ENCODE peak calls at places on chromosomes 13 and 19, in five cellular contexts. One of them, this sample, is unnamed.

GRCh38 chr13:99829156-99829555 is 142.4 kb downstream of the ZIC5 start:
- DNase-seq in activated CD8-positive, alpha-beta memory T cell treated with anti-CD3 and anti-CD28 coated beads, Interleukin-2, amount 10 ng/mL, durations not matched to agents 7 days and 5 days: no peak
- DNase-seq in psoas muscle: no peak
- DNase-seq in WTC11: no peak
- DNase-seq in Karpas-422: no peak
- DNase-seq in this sample: no peak

GRCh38 chr19:14383556-14383897 is 2.3 kb downstream of the ADGRE5 start:
- DNase-seq in activated CD8-positive, alpha-beta memory T cell treated with anti-CD3 and anti-CD28 coated beads, Interleukin-2, amount 10 ng/mL, durations not matched to agents 7 days and 5 days: no peak
- DNase-seq in psoas muscle: no peak
- DNase-seq in WTC11: no peak
- DNase-seq in Karpas-422: no peak
- DNase-seq in this sample: no peak

GRCh38 chr19:38727868-38728660 is 16.2 kb downstream of the CAPN12 start:
- DNase-seq in activated CD8-positive, alpha-beta memory T cell treated with anti-CD3 and anti-CD28 coated beads, Interleukin-2, amount 10 ng/mL, durations not matched to agents 7 days and 5 days: no peak
- DNase-seq in psoas muscle: no peak
- DNase-seq in WTC11: no peak
- DNase-seq in Karpas-422: no peak
- DNase-seq in this sample: peak; percentile 63

GRCh38 chr19:51439021-51439465 is 19.2 kb downstream of the SIGLEC8 start:
- DNase-seq in activated CD8-positive, alpha-beta memory T cell treated with anti-CD3 and anti-CD28 coated beads, Interleukin-2, amount 10 ng/mL, durations not matched to agents 7 days and 5 days: peak; percentile 72
- DNase-seq in psoas muscle: no peak
- DNase-seq in WTC11: peak; percentile 36
- DNase-seq in Karpas-422: peak; percentile 95
- DNase-seq in this sample: no peak

GRCh38 chr13:40492511-40492910 is 173.9 kb downstream of the FOXO1 start:
- DNase-seq in activated CD8-positive, alpha-beta memory T cell treated with anti-CD3 and anti-CD28 coated beads, Interleukin-2, amount 10 ng/mL, durations not matched to agents 7 days and 5 days: no peak
- DNase-seq in psoas muscle: no peak
- DNase-seq in WTC11: no peak
- DNase-seq in Karpas-422: no peak
- DNase-seq in this sample: no peak

GRCh38 chr19:34288381-34288780 is 34.0 kb downstream of the GARRE1 start:
- DNase-seq in activated CD8-positive, alpha-beta memory T cell treated with anti-CD3 and anti-CD28 coated beads, Interleukin-2, amount 10 ng/mL, durations not matched to agents 7 days and 5 days: no peak
- DNase-seq in psoas muscle: no peak
- DNase-seq in WTC11: no peak
- DNase-seq in Karpas-422: no peak
- DNase-seq in this sample: no peak

GRCh38 chr13:32917504-32917903 is 98.7 kb upstream of the KL start:
- DNase-seq in activated CD8-positive, alpha-beta memory T cell treated with anti-CD3 and anti-CD28 coated beads, Interleukin-2, amount 10 ng/mL, durations not matched to agents 7 days and 5 days: no peak
- DNase-seq in psoas muscle: no peak
- DNase-seq in WTC11: no peak
- DNase-seq in Karpas-422: no peak
- DNase-seq in this sample: no peak

GRCh38 chr13:33728271-33729037 is 89.5 kb upstream of the RFC3 start:
- DNase-seq in activated CD8-positive, alpha-beta memory T cell treated with anti-CD3 and anti-CD28 coated beads, Interleukin-2, amount 10 ng/mL, durations not matched to agents 7 days and 5 days: no peak
- DNase-seq in psoas muscle: peak; percentile 26
- DNase-seq in WTC11: no peak
- DNase-seq in Karpas-422: peak; percentile 95
- DNase-seq in this sample: peak; percentile 72

GRCh38 chr19:35267818-35268545 is 780 bp upstream of the USF2 start:
- DNase-seq in activated CD8-positive, alpha-beta memory T cell treated with anti-CD3 and anti-CD28 coated beads, Interleukin-2, amount 10 ng/mL, durations not matched to agents 7 days and 5 days: peak; percentile 79
- DNase-seq in psoas muscle: peak; percentile 83
- DNase-seq in WTC11: peak; percentile 67
- DNase-seq in Karpas-422: peak; percentile 94
- DNase-seq in this sample: peak; percentile 88

GRCh38 chr19:1027953-1028902 is 1.8 kb downstream of the CNN2 start:
- DNase-seq in activated CD8-positive, alpha-beta memory T cell treated with anti-CD3 and anti-CD28 coated beads, Interleukin-2, amount 10 ng/mL, durations not matched to agents 7 days and 5 days: peak; percentile 83
- DNase-seq in psoas muscle: peak; percentile 71
- DNase-seq in WTC11: peak; percentile 82
- DNase-seq in Karpas-422: peak; percentile 81
- DNase-seq in this sample: no peak

GRCh38 chr13:114309086-114309485 is 5.2 kb upstream of the CHAMP1 start:
- DNase-seq in activated CD8-positive, alpha-beta memory T cell treated with anti-CD3 and anti-CD28 coated beads, Interleukin-2, amount 10 ng/mL, durations not matched to agents 7 days and 5 days: no peak
- DNase-seq in psoas muscle: no peak
- DNase-seq in WTC11: no peak
- DNase-seq in Karpas-422: no peak
- DNase-seq in this sample: no peak

GRCh38 chr19:55241143-55241934 is 12.8 kb upstream of the TMEM86B start:
- DNase-seq in activated CD8-positive, alpha-beta memory T cell treated with anti-CD3 and anti-CD28 coated beads, Interleukin-2, amount 10 ng/mL, durations not matched to agents 7 days and 5 days: no peak
- DNase-seq in psoas muscle: peak; percentile 38
- DNase-seq in WTC11: no peak
- DNase-seq in Karpas-422: no peak
- DNase-seq in this sample: no peak

GRCh38 chr13:92390217-92390616 is 836.4 kb upstream of the GPC6 start:
- DNase-seq in activated CD8-positive, alpha-beta memory T cell treated with anti-CD3 and anti-CD28 coated beads, Interleukin-2, amount 10 ng/mL, durations not matched to agents 7 days and 5 days: no peak
- DNase-seq in psoas muscle: no peak
- DNase-seq in WTC11: no peak
- DNase-seq in Karpas-422: no peak
- DNase-seq in this sample: no peak

GRCh38 chr13:68616600-68617222 is 1386.6 kb upstream of the PCDH9 start:
- DNase-seq in activated CD8-positive, alpha-beta memory T cell treated with anti-CD3 and anti-CD28 coated beads, Interleukin-2, amount 10 ng/mL, durations not matched to agents 7 days and 5 days: no peak
- DNase-seq in psoas muscle: no peak
- DNase-seq in WTC11: no peak
- DNase-seq in Karpas-422: no peak
- DNase-seq in this sample: no peak

GRCh38 chr13:42272115-42272756 is at the start of gene AKAP11:
- DNase-seq in activated CD8-positive, alpha-beta memory T cell treated with anti-CD3 and anti-CD28 coated beads, Interleukin-2, amount 10 ng/mL, durations not matched to agents 7 days and 5 days: peak; percentile 69
- DNase-seq in psoas muscle: peak; percentile 45
- DNase-seq in WTC11: peak; percentile 60
- DNase-seq in Karpas-422: peak; percentile 83
- DNase-seq in this sample: peak; percentile 74

GRCh38 chr19:14333101-14333871 is 48.0 kb upstream of the ADGRE5 start:
- DNase-seq in activated CD8-positive, alpha-beta memory T cell treated with anti-CD3 and anti-CD28 coated beads, Interleukin-2, amount 10 ng/mL, durations not matched to agents 7 days and 5 days: no peak
- DNase-seq in psoas muscle: no peak
- DNase-seq in WTC11: peak; percentile 60
- DNase-seq in Karpas-422: no peak
- DNase-seq in this sample: no peak

GRCh38 chr19:45404557-45405434 is at the start of gene PPP1R13L:
- DNase-seq in activated CD8-positive, alpha-beta memory T cell treated with anti-CD3 and anti-CD28 coated beads, Interleukin-2, amount 10 ng/mL, durations not matched to agents 7 days and 5 days: peak; percentile 76
- DNase-seq in psoas muscle: peak; percentile 78
- DNase-seq in WTC11: peak; percentile 97
- DNase-seq in Karpas-422: no peak
- DNase-seq in this sample: peak; percentile 83

GRCh38 chr19:982567-983170 is 1.5 kb upstream of the WDR18 start:
- DNase-seq in activated CD8-positive, alpha-beta memory T cell treated with anti-CD3 and anti-CD28 coated beads, Interleukin-2, amount 10 ng/mL, durations not matched to agents 7 days and 5 days: peak; percentile 80
- DNase-seq in psoas muscle: peak; percentile 73
- DNase-seq in WTC11: peak; percentile 86
- DNase-seq in Karpas-422: peak; percentile 87
- DNase-seq in this sample: peak; percentile 82

GRCh38 chr13:113882266-113882627 is 18.4 kb upstream of the GAS6 start:
- DNase-seq in activated CD8-positive, alpha-beta memory T cell treated with anti-CD3 and anti-CD28 coated beads, Interleukin-2, amount 10 ng/mL, durations not matched to agents 7 days and 5 days: peak; percentile 34
- DNase-seq in psoas muscle: peak; percentile 43
- DNase-seq in WTC11: no peak
- DNase-seq in Karpas-422: no peak
- DNase-seq in this sample: no peak

GRCh38 chr13:107680115-107680514 is 535.2 kb downstream of the LIG4 start:
- DNase-seq in activated CD8-positive, alpha-beta memory T cell treated with anti-CD3 and anti-CD28 coated beads, Interleukin-2, amount 10 ng/mL, durations not matched to agents 7 days and 5 days: no peak
- DNase-seq in psoas muscle: no peak
- DNase-seq in WTC11: no peak
- DNase-seq in Karpas-422: no peak
- DNase-seq in this sample: no peak

GRCh38 chr19:19451429-19452240 is 46.2 kb downstream of the GATAD2A start:
- DNase-seq in activated CD8-positive, alpha-beta memory T cell treated with anti-CD3 and anti-CD28 coated beads, Interleukin-2, amount 10 ng/mL, durations not matched to agents 7 days and 5 days: peak; percentile 68
- DNase-seq in psoas muscle: no peak
- DNase-seq in WTC11: no peak
- DNase-seq in Karpas-422: no peak
- DNase-seq in this sample: no peak

GRCh38 chr19:37078717-37079032 is 442 bp downstream of the ZNF420 start:
- DNase-seq in activated CD8-positive, alpha-beta memory T cell treated with anti-CD3 and anti-CD28 coated beads, Interleukin-2, amount 10 ng/mL, durations not matched to agents 7 days and 5 days: no peak
- DNase-seq in psoas muscle: no peak
- DNase-seq in WTC11: no peak
- DNase-seq in Karpas-422: no peak
- DNase-seq in this sample: no peak

GRCh38 chr19:16180611-16181010 is 4.6 kb upstream of the FAM32A start:
- DNase-seq in activated CD8-positive, alpha-beta memory T cell treated with anti-CD3 and anti-CD28 coated beads, Interleukin-2, amount 10 ng/mL, durations not matched to agents 7 days and 5 days: no peak
- DNase-seq in psoas muscle: no peak
- DNase-seq in WTC11: no peak
- DNase-seq in Karpas-422: no peak
- DNase-seq in this sample: no peak

GRCh38 chr19:9792191-9793050 is 23.9 kb upstream of the ZNF846 start:
- DNase-seq in activated CD8-positive, alpha-beta memory T cell treated with anti-CD3 and anti-CD28 coated beads, Interleukin-2, amount 10 ng/mL, durations not matched to agents 7 days and 5 days: peak; percentile 95
- DNase-seq in psoas muscle: peak; percentile 93
- DNase-seq in WTC11: peak; percentile 97
- DNase-seq in Karpas-422: peak; percentile 95
- DNase-seq in this sample: peak; percentile 97

GRCh38 chr19:5567971-5568407 is 236 bp upstream of the TINCR start:
- DNase-seq in activated CD8-positive, alpha-beta memory T cell treated with anti-CD3 and anti-CD28 coated beads, Interleukin-2, amount 10 ng/mL, durations not matched to agents 7 days and 5 days: no peak
- DNase-seq in psoas muscle: no peak
- DNase-seq in WTC11: no peak
- DNase-seq in Karpas-422: peak; percentile 26
- DNase-seq in this sample: no peak

GRCh38 chr19:14393303-14393702 is 12.1 kb downstream of the ADGRE5 start:
- DNase-seq in activated CD8-positive, alpha-beta memory T cell treated with anti-CD3 and anti-CD28 coated beads, Interleukin-2, amount 10 ng/mL, durations not matched to agents 7 days and 5 days: no peak
- DNase-seq in psoas muscle: no peak
- DNase-seq in WTC11: peak; percentile 37
- DNase-seq in Karpas-422: no peak
- DNase-seq in this sample: no peak

GRCh38 chr19:31562916-31563626 is 213.8 kb upstream of the TSHZ3 start:
- DNase-seq in activated CD8-positive, alpha-beta memory T cell treated with anti-CD3 and anti-CD28 coated beads, Interleukin-2, amount 10 ng/mL, durations not matched to agents 7 days and 5 days: no peak
- DNase-seq in psoas muscle: no peak
- DNase-seq in WTC11: no peak
- DNase-seq in Karpas-422: no peak
- DNase-seq in this sample: no peak

GRCh38 chr19:45960595-45961235 is 12.9 kb downstream of the NOVA2 start:
- DNase-seq in activated CD8-positive, alpha-beta memory T cell treated with anti-CD3 and anti-CD28 coated beads, Interleukin-2, amount 10 ng/mL, durations not matched to agents 7 days and 5 days: no peak
- DNase-seq in psoas muscle: no peak
- DNase-seq in WTC11: peak; percentile 82
- DNase-seq in Karpas-422: peak; percentile 63
- DNase-seq in this sample: no peak

GRCh38 chr19:42069619-42070293 is at the start of gene GRIK5:
- DNase-seq in activated CD8-positive, alpha-beta memory T cell treated with anti-CD3 and anti-CD28 coated beads, Interleukin-2, amount 10 ng/mL, durations not matched to agents 7 days and 5 days: no peak
- DNase-seq in psoas muscle: no peak
- DNase-seq in WTC11: peak; percentile 51
- DNase-seq in Karpas-422: no peak
- DNase-seq in this sample: no peak

GRCh38 chr19:58085348-58085875 is 12.6 kb downstream of the ZSCAN18 start:
- DNase-seq in activated CD8-positive, alpha-beta memory T cell treated with anti-CD3 and anti-CD28 coated beads, Interleukin-2, amount 10 ng/mL, durations not matched to agents 7 days and 5 days: no peak
- DNase-seq in psoas muscle: no peak
- DNase-seq in WTC11: no peak
- DNase-seq in Karpas-422: no peak
- DNase-seq in this sample: no peak

GRCh38 chr13:113034451-113035208 is 65.6 kb downstream of the MCF2L start:
- DNase-seq in activated CD8-positive, alpha-beta memory T cell treated with anti-CD3 and anti-CD28 coated beads, Interleukin-2, amount 10 ng/mL, durations not matched to agents 7 days and 5 days: no peak
- DNase-seq in psoas muscle: peak; percentile 39
- DNase-seq in WTC11: peak; percentile 66
- DNase-seq in Karpas-422: no peak
- DNase-seq in this sample: no peak

GRCh38 chr13:38899581-38899980 is 91.0 kb downstream of the STOML3 start:
- DNase-seq in activated CD8-positive, alpha-beta memory T cell treated with anti-CD3 and anti-CD28 coated beads, Interleukin-2, amount 10 ng/mL, durations not matched to agents 7 days and 5 days: no peak
- DNase-seq in psoas muscle: no peak
- DNase-seq in WTC11: no peak
- DNase-seq in Karpas-422: no peak
- DNase-seq in this sample: no peak

GRCh38 chr19:38862321-38863059 is 12.7 kb upstream of the HNRNPL start:
- DNase-seq in activated CD8-positive, alpha-beta memory T cell treated with anti-CD3 and anti-CD28 coated beads, Interleukin-2, amount 10 ng/mL, durations not matched to agents 7 days and 5 days: no peak
- DNase-seq in psoas muscle: peak; percentile 34
- DNase-seq in WTC11: no peak
- DNase-seq in Karpas-422: no peak
- DNase-seq in this sample: no peak

GRCh38 chr13:94175076-94175475 is 304.4 kb downstream of the DCT start:
- DNase-seq in activated CD8-positive, alpha-beta memory T cell treated with anti-CD3 and anti-CD28 coated beads, Interleukin-2, amount 10 ng/mL, durations not matched to agents 7 days and 5 days: no peak
- DNase-seq in psoas muscle: no peak
- DNase-seq in WTC11: no peak
- DNase-seq in Karpas-422: no peak
- DNase-seq in this sample: no peak

GRCh38 chr19:11552666-11553372 is 6.2 kb downstream of the ELOF1 start:
- DNase-seq in activated CD8-positive, alpha-beta memory T cell treated with anti-CD3 and anti-CD28 coated beads, Interleukin-2, amount 10 ng/mL, durations not matched to agents 7 days and 5 days: no peak
- DNase-seq in psoas muscle: no peak
- DNase-seq in WTC11: no peak
- DNase-seq in Karpas-422: no peak
- DNase-seq in this sample: no peak

GRCh38 chr19:48842744-48843162 is 6.5 kb upstream of the HSD17B14 start:
- DNase-seq in activated CD8-positive, alpha-beta memory T cell treated with anti-CD3 and anti-CD28 coated beads, Interleukin-2, amount 10 ng/mL, durations not matched to agents 7 days and 5 days: peak; percentile 63
- DNase-seq in psoas muscle: no peak
- DNase-seq in WTC11: peak; percentile 71
- DNase-seq in Karpas-422: peak; percentile 91
- DNase-seq in this sample: no peak

GRCh38 chr13:49996951-49997895 is at the start of gene TRIM13:
- DNase-seq in activated CD8-positive, alpha-beta memory T cell treated with anti-CD3 and anti-CD28 coated beads, Interleukin-2, amount 10 ng/mL, durations not matched to agents 7 days and 5 days: peak; percentile 89
- DNase-seq in psoas muscle: peak; percentile 88
- DNase-seq in WTC11: peak; percentile 87
- DNase-seq in Karpas-422: peak; percentile 95
- DNase-seq in this sample: peak; percentile 95

GRCh38 chr13:28321751-28322150 is 173.2 kb downstream of the FLT1 start:
- DNase-seq in activated CD8-positive, alpha-beta memory T cell treated with anti-CD3 and anti-CD28 coated beads, Interleukin-2, amount 10 ng/mL, durations not matched to agents 7 days and 5 days: no peak
- DNase-seq in psoas muscle: no peak
- DNase-seq in WTC11: no peak
- DNase-seq in Karpas-422: peak; percentile 16
- DNase-seq in this sample: no peak